ENCODE peak calls at places on chromosomes 6 and 20, in four cellular contexts. M is neuronal stem cell, W is thoracic aorta, T is aorta. I is an unnamed sample.

GRCh38 chr6:167512926-167513325 is 188.0 kb downstream of the TTLL2 start:
- DNase-seq in M (no peak), T (no peak), W (no peak), I (no peak)

GRCh38 chr20:38043512-38044300 is 10.2 kb downstream of the RPRD1B start:
- DNase-seq in W (no peak), T (no peak), M (no peak), I (no peak)

GRCh38 chr6:156686429-156686939 is 90.7 kb upstream of the ARID1B start:
- DNase-seq in W (no peak), M (no peak), T (no peak), I (no peak)

GRCh38 chr6:23137596-23137995 is 568.2 kb downstream of the HDGFL1 start:
- DNase-seq in T (no peak), M (no peak), W (no peak), I (no peak)

GRCh38 chr6:76861403-76861802 is 601.9 kb downstream of the HTR1B start:
- DNase-seq in M (no peak), W (no peak), T (no peak), I (no peak)

GRCh38 chr6:26739811-26740210 is 80.3 kb upstream of the ZNF322 start:
- DNase-seq in W (no peak), M (no peak), T (no peak), I (no peak)

GRCh38 chr6:100257661-100258395 is 206.9 kb downstream of the SIM1 start:
- DNase-seq in M (peak; percentile 33), T (no peak), W (no peak), I (no peak)

GRCh38 chr6:168583821-168584220 is 142.8 kb downstream of the SMOC2 start:
- DNase-seq in T (peak; percentile 54), W (no peak), M (no peak), I (no peak)

GRCh38 chr6:74479420-74479819 is 726.4 kb downstream of the COL12A1 start:
- DNase-seq in M (no peak), W (no peak), T (no peak), I (no peak)

GRCh38 chr6:24581084-24581669 is 64.8 kb downstream of the KIAA0319 start:
- DNase-seq in W (peak; percentile 9), M (peak; percentile 65), T (peak; percentile 89), I (peak; percentile 57)

GRCh38 chr6:37631295-37631694 is 66.4 kb downstream of the MDGA1 start:
- DNase-seq in M (no peak), W (no peak), T (no peak), I (no peak)

GRCh38 chr20:57167971-57168693 is 98.3 kb downstream of the BMP7 start:
- DNase-seq in M (no peak), T (peak; percentile 43), W (no peak), I (peak; percentile 52)

GRCh38 chr6:130365166-130366010 is 429 bp upstream of the TMEM200A start:
- DNase-seq in W (no peak), M (peak; percentile 73), T (peak; percentile 85), I (peak; percentile 22)

GRCh38 chr6:7172605-7173185 is 64.9 kb downstream of the RREB1 start:
- DNase-seq in W (no peak), M (no peak), T (peak; percentile 85), I (no peak)

GRCh38 chr6:3489032-3489757 is 32.3 kb upstream of the SLC22A23 start:
- DNase-seq in W (no peak), T (no peak), M (no peak), I (no peak)

GRCh38 chr6:15511248-15512125 is 151.3 kb downstream of the DTNBP1 start:
- DNase-seq in M (no peak), W (no peak), T (no peak), I (peak; percentile 77)

GRCh38 chr6:44300424-44300823 is 12.7 kb downstream of the AARS2 start:
- DNase-seq in M (no peak), W (no peak), T (peak; percentile 44), I (no peak)

GRCh38 chr20:17940447-17940971 is 28.1 kb downstream of the SNX5 start:
- DNase-seq in W (no peak), M (no peak), T (no peak), I (no peak)

GRCh38 chr20:17505664-17506517 is 25.3 kb downstream of the BFSP1 start:
- DNase-seq in W (no peak), T (no peak), M (no peak), I (no peak)

GRCh38 chr6:7058250-7058923 is 49.4 kb upstream of the RREB1 start:
- DNase-seq in T (no peak), M (no peak), W (no peak), I (no peak)

GRCh38 chr6:40922281-40922680 is 116.7 kb downstream of the UNC5CL start:
- DNase-seq in M (no peak), T (no peak), W (no peak), I (no peak)

GRCh38 chr20:3911956-3912355 is 22.8 kb downstream of the PANK2 start:
- DNase-seq in W (no peak), T (no peak), M (no peak), I (peak; percentile 11)

GRCh38 chr6:83221886-83222479 is 28.8 kb downstream of the RWDD2A start:
- DNase-seq in W (no peak), T (no peak), M (peak; percentile 29), I (no peak)

GRCh38 chr20:50508171-50508761 is 1.9 kb upstream of the PTPN1 start:
- DNase-seq in M (no peak), W (no peak), T (no peak), I (no peak)

GRCh38 chr6:169800668-169801395 is 49.4 kb downstream of the ERMARD start:
- DNase-seq in W (no peak), T (no peak), M (no peak), I (no peak)

GRCh38 chr20:59571591-59572314 is 32.6 kb upstream of the PHACTR3 start:
- DNase-seq in M (peak; percentile 72), T (peak; percentile 84), W (no peak), I (peak; percentile 67)

GRCh38 chr6:159969921-159970320 is 1.0 kb downstream of the IGF2R start:
- DNase-seq in M (peak; percentile 64), T (no peak), W (no peak), I (no peak)
- H3K4me3 ChIP-seq in M (peak overlapping the region; percentile 84), T (peak overlapping the region; percentile 90), W (peak overlapping the region; percentile 96), I (peak overlapping the region; percentile 94)

GRCh38 chr20:62482970-62483369 is 7.2 kb upstream of the GATA5 start:
- DNase-seq in M (no peak), W (no peak), T (no peak), I (no peak)

GRCh38 chr20:62482136-62482833 is 6.5 kb upstream of the GATA5 start:
- DNase-seq in T (no peak), M (no peak), W (no peak), I (no peak)

GRCh38 chr20:62484478-62484877 is 8.7 kb upstream of the GATA5 start:
- DNase-seq in M (no peak), T (no peak), W (no peak), I (no peak)

GRCh38 chr20:62485062-62485700 is 9.4 kb upstream of the GATA5 start:
- DNase-seq in M (no peak), T (no peak), W (no peak), I (no peak)

DNA sequence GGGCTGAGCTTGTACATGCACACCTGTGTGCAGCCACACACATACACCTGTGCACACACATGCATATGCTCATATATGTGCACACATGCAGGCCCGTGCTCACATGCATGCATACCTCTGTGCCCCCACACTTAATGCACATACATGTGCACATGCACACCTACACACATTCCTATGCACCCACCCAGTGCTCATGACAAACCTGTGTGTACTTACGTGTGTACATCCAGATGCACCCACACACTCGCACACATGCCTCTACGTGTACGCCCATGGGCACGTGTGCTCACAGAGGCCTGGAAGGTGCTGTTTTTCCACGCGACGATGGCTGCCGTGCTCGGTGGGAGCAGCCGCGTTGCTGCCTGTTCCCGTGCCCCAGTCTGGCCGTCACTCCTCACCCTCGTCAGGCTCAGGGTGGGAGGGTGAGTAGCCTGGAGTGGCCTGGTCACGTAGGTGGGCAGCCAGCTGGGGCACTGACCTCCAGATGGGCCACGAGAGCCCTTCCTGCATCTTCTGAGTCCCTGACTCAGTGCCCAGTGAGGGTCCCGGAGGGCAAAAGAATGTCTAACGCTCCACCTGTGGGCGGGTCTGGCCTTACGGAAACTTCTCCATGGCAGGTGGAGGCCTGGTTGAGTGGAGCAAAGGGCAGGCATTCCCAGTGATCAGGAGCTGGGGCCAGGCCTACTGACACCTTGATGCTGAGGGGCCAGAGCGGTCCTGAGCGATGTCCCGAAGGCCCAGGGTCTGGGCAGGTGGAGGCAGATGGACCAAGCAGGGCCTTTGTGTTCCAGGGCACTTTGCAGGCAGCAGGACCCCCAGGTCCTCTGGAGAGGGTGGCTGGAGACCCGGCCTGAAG is 8.0 kb upstream of the GATA5 start:
- DNase-seq in W (no peak), M (no peak), T (no peak), I (no peak)
- H3K4me1 ChIP-seq in W (no peaks in the 10 kb centered on the region), M (peaks cover 3% of the 10 kb centered on the region), T (no peaks in the 10 kb centered on the region), I (peaks cover 38% of the 10 kb centered on the region)

DNA sequence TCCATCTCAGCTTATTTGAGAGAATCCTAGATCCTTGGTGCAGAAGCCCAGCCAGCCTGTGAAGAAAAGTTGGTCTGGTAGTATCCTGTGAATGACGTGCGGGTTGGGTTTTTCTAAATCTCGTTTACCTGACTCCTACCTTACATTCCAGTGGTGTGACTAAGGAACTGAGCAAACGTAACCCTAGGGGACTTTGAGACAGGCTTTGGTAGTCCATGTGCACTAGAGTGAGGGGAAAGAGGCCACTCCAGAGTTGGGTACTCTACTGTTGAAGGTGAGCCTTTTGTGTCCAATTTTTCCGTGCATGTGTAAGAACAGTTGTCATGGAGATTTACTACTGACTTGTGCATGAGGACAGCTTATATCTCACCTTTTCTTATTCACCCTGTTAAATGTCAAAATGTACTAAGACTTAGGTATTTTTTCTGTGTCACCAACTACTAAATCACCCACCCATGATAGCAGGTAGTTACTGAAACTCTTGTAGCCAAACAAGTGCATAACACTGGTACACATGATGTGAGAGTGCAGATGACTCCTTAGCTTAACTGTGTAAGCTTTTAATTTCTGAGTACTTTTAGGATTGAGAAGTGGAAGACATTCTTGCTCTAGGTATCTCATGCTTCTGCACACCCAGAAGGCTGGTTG is 26.3 kb upstream of the PLCG1 start:
- DNase-seq in M (no peak), W (no peak), T (no peak), I (no peak)
- H3K27ac ChIP-seq in M (no peak overlapping the region), W (no peak overlapping the region), T (no peak overlapping the region), I (no peak overlapping the region)

GRCh38 chr6:111975501-111975900 is 78.4 kb upstream of the CCN6 start:
- DNase-seq in M (no peak), T (no peak), W (no peak), I (no peak)
- H3K4me3 ChIP-seq in M (no peak overlapping the region), T (no peak overlapping the region), W (no peak overlapping the region), I (no peak overlapping the region)

DNA sequence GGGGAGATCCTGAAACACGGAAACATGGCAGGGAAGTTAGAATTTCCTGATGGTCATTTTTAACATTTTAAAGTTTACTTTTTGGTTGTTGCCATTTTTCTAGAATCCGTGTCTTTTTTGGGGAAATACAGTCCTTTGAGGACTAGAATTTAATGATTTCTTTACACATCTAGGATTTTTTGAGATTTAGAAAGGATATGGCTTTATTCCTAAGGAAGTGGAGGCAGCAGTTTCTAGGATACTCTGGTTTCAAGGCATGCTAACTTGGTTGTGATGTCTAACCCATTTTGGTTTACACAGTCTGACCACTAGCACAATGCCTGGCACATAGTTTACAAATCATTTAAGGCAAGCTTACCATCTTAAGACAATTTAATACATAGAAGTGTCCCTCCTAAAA is 1.1 kb upstream of the ZBTB2 start:
- DNase-seq in M (no peak), T (no peak), W (no peak), I (no peak)
- H3K4me1 ChIP-seq in M (peaks cover 17% of the 10 kb centered on the region), T (peaks cover 18% of the 10 kb centered on the region), W (peaks cover 35% of the 10 kb centered on the region), I (peaks cover 85% of the 10 kb centered on the region)

I was measured in left ventricle myocardium inferior.